ENCODE peak calls at places on chromosomes 11 and 22, in seven cellular contexts. A is lung; T is CD8-positive, alpha-beta memory T cell; Y is psoas muscle; F is IMR-90; N is small intestine; K is fibroblast of lung. G is an unnamed sample.

GRCh38 chr11:117646419-117646818 is 150.6 kb downstream of the DSCAML1 start:
- DNase-seq in A (no peak), T (no peak), Y (no peak), F (no peak), N (no peak), K (no peak), G (no peak)

GRCh38 chr22:17477401-17477833 is 85.9 kb upstream of the SLC25A18 start:
- DNase-seq in A (peak; percentile 63), T (no peak), Y (peak; percentile 52), F (no peak), N (peak; percentile 5), K (peak; percentile 82), G (no peak)

GRCh38 chr11:71305041-71305440 is 52.7 kb upstream of the SHANK2 start:
- DNase-seq in A (peak; percentile 6), T (no peak), Y (no peak), F (no peak), N (no peak), K (no peak), G (no peak)

GRCh38 chr11:11230802-11231562 is 122.1 kb downstream of the CSNK2A3 start:
- DNase-seq in A (no peak), T (no peak), Y (no peak), F (no peak), N (no peak), K (no peak), G (no peak)

GRCh38 chr11:63858628-63859550 is 20.0 kb downstream of the MARK2 start:
- DNase-seq in A (no peak), T (no peak), Y (peak; percentile 41), F (peak; percentile 90), N (peak; percentile 70), K (peak; percentile 90), G (no peak)

GRCh38 chr11:59641156-59641555 is 25.6 kb upstream of the OSBP start:
- DNase-seq in A (no peak), T (no peak), Y (no peak), F (peak; percentile 4), N (no peak), K (no peak), G (no peak)

GRCh38 chr22:17269607-17270261 is 50.5 kb upstream of the ADA2 start:
- DNase-seq in A (no peak), T (no peak), Y (no peak), F (no peak), N (peak; percentile 53), K (no peak), G (no peak)

GRCh38 chr11:11502303-11502828 is 119.4 kb downstream of the GALNT18 start:
- DNase-seq in A (no peak), T (no peak), Y (no peak), F (no peak), N (no peak), K (no peak), G (no peak)

GRCh38 chr22:37401401-37401859 is 25.8 kb downstream of the ELFN2 start:
- DNase-seq in A (no peak), T (no peak), Y (no peak), F (peak; percentile 23), N (no peak), K (peak; percentile 73), G (no peak)

GRCh38 chr11:70424765-70425164 is 26.4 kb downstream of the CTTN start:
- DNase-seq in A (no peak), T (no peak), Y (no peak), F (no peak), N (no peak), K (no peak), G (no peak)

GRCh38 chr11:3057069-3057963 is at the start of gene CARS1:
- DNase-seq in A (peak; percentile 95), T (peak; percentile 92), Y (peak; percentile 98), F (peak; percentile 93), N (peak; percentile 96), K (peak; percentile 93), G (peak; percentile 89)

GRCh38 chr11:3055881-3056280 is 1.3 kb downstream of the CARS1 start:
- DNase-seq in A (no peak), T (no peak), Y (no peak), F (no peak), N (peak; percentile 75), K (no peak), G (no peak)

GRCh38 chr11:3056296-3057068 is 741 bp downstream of the CARS1 start:
- DNase-seq in A (peak; percentile 44), T (no peak), Y (no peak), F (no peak), N (peak; percentile 32), K (no peak), G (peak; percentile 23)

GRCh38 chr11:3060436-3061025 is 3.3 kb upstream of the CARS1 start:
- DNase-seq in A (no peak), T (no peak), Y (no peak), F (no peak), N (no peak), K (no peak), G (no peak)

DNA sequence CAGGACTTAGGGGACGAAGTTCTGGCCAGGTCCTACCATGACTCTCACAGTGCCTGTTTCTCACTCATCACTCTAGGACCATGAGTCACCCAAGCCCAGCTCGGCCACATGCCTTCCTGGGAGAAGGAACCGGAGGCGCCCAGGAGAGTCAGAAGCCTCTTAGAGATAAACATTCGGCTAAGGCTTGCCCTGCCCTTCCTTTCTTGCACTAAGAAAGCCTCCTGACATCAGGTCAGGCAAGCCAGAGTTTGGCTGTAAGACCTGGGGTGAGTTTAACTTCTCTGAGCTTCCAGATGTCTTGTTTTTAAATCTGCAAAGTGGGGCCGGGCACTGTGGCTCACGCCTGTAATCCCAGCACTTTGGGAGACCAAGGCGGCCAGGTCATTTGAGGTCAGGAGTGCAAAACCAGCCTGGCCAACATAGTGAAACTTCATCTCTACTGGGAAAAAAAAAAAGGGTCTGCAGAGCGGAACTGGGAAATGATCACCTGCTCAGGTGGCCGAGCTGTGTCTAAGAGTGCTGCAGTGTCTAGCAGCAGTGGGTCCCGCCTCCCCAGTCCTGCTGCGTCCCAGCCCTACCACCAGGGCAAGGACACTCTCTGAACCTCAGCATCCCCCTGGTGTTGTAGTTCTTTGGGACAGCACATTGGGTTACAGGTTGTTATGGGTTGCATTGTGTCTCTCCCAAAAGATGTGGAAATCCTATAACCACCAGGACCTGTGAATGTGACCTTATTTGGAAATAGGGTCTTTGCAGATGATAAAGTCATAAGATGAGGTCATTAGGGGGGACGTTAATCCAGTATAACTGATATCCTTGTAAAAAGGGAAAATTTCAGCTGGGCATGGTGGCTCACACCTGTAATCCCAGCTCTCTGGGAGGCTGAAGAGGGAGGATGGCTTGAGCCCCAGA is 1.8 kb upstream of the CARS1 start:
- DNase-seq in A (no peak), T (no peak), Y (peak; percentile 42), F (peak; percentile 92), N (no peak), K (peak; percentile 86), G (no peak)
- H3K27ac ChIP-seq in A (no peak overlapping the region), T (peak overlapping the region; percentile 51), Y (no peak overlapping the region), F (peak overlapping the region; percentile 71), N (no peak overlapping the region), K (peak overlapping the region; percentile 61), G (no peak overlapping the region)

GRCh38 chr22:42073568-42074152 is 388 bp upstream of the PHETA2 start:
- DNase-seq in A (no peak), T (no peak), Y (no peak), F (no peak), N (no peak), K (no peak), G (no peak)
- H3K4me1 ChIP-seq in A (peaks cover 7% of the 10 kb centered on the region), T (peaks cover 30% of the 10 kb centered on the region), Y (peaks cover 30% of the 10 kb centered on the region), F (peaks cover 14% of the 10 kb centered on the region), N (peaks cover 2% of the 10 kb centered on the region), K (peaks cover 8% of the 10 kb centered on the region), G (peaks cover 44% of the 10 kb centered on the region)

GRCh38 chr11:1237851-1238250 is 15.0 kb downstream of the MUC5B start:
- DNase-seq in A (no peak), T (no peak), Y (no peak), F (no peak), N (no peak), K (no peak), G (no peak)
- H3K9me3 ChIP-seq in A (no peaks in the 10 kb centered on the region), T (no peaks in the 10 kb centered on the region), Y (no peaks in the 10 kb centered on the region), F (peaks cover 15% of the 10 kb centered on the region), N (no peaks in the 10 kb centered on the region), K (no peaks in the 10 kb centered on the region), G (no peaks in the 10 kb centered on the region)

GRCh38 chr22:31056986-31057599 is 24.0 kb upstream of the SMTN start:
- DNase-seq in A (no peak), T (no peak), Y (no peak), F (no peak), N (no peak), K (no peak), G (no peak)
- H3K27ac ChIP-seq in A (no peak overlapping the region), T (no peak overlapping the region), Y (no peak overlapping the region), F (no peak overlapping the region), N (no peak overlapping the region), K (no peak overlapping the region), G (no peak overlapping the region)

DNA sequence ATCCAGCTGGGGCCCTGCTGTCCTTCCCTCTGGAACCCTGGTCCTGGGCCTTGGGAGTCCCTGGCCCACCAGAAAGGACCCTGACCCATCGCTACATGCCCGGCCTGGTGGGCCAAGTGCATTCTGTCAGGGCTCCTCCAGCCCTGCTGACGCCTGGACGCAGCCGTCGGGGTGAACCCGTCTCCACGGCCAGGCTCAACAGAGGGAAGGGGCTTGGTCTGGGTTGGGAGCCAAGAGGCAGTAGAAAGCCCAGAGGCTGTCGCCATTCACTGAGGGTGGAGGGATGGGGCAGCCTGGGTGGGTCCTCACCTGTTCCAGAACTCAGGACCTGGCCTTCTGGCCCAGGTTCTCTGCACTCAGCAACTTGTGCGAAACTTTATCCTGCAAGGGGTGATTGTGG is 39.0 kb downstream of the TOLLIP start:
- DNase-seq in A (no peak), T (no peak), Y (no peak), F (no peak), N (no peak), K (no peak), G (no peak)
- H3K4me1 ChIP-seq in A (no peaks in the 10 kb centered on the region), T (no peaks in the 10 kb centered on the region), Y (no peaks in the 10 kb centered on the region), F (no peaks in the 10 kb centered on the region), N (no peaks in the 10 kb centered on the region), K (no peaks in the 10 kb centered on the region), G (no peaks in the 10 kb centered on the region)

DNA sequence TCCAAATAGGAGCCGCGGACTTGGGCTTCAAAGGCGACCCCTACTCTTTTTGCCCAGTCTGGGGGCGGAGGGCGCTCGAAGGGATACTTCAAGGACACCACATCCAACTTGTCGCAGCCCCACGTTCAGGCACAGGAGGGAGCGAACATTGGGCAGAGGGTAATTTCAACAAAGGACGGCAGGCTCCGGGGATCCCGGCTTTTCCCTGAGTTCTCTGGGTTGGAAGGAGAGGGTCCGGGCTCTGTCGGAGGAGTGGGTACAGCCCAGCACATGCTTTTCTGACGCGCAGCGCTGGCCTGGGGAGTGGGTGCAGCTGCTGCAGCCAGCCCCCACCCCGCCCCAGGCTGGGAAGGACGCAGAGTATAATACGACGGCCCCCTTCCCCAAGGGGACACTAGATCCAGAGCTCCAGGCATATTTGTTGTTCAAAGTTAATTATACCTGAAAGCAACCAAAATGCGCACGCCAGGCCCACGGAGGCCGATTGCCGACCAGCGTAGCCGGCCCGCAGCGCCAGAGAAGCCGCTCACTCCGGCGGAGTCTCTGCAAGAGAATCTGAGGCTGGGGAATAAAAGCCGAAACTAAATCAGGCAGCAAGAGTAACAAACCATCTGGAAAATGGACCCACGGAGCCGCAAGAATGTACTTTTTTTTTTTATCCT is 13.8 kb upstream of the PAX6 start:
- DNase-seq in A (no peak), T (no peak), Y (no peak), F (no peak), N (no peak), K (no peak), G (no peak)
- H3K9me3 ChIP-seq in A (no peaks in the 10 kb centered on the region), T (no peaks in the 10 kb centered on the region), Y (no peaks in the 10 kb centered on the region), F (peaks cover 22% of the 10 kb centered on the region), N (no peaks in the 10 kb centered on the region), K (no peaks in the 10 kb centered on the region), G (no peaks in the 10 kb centered on the region)

GRCh38 chr11:75164318-75164827 is 13.5 kb downstream of the SLCO2B1 start:
- DNase-seq in A (no peak), T (no peak), Y (no peak), F (no peak), N (peak; percentile 64), K (no peak), G (no peak)
- H3K27ac ChIP-seq in A (no peak overlapping the region), T (no peak overlapping the region), Y (no peak overlapping the region), F (no peak overlapping the region), N (peak overlapping the region; percentile 74), K (no peak overlapping the region), G (no peak overlapping the region)

G was measured in CD4-positive, alpha-beta memory T cell.